ENCODE peak calls at places on chromosomes 16 and 17, in eight cellular contexts. Z is heart right ventricle, V is AG10803, D is HCT116, C is GM12878, E is SK-N-SH, P is mucosa of descending colon, G is gastrocnemius medialis. W is an unnamed sample.

GRCh38 chr17:72715906-72716572 is 376.4 kb downstream of the SLC39A11 start:
- DNase-seq in G (no peak), E (no peak), Z (no peak), P (no peak), V (peak; percentile 96), D (peak; percentile 100), C (no peak), W (no peak)

GRCh38 chr16:67562526-67562917 is at the start of gene CTCF:
- DNase-seq in E (peak; percentile 91), C (no peak), V (peak; percentile 84), D (peak; percentile 50), P (peak; percentile 90), Z (peak; percentile 83), G (peak; percentile 81), W (peak; percentile 82)

GRCh38 chr16:50360033-50360778 is 8.6 kb downstream of the BRD7 start:
- DNase-seq in Z (no peak), C (no peak), E (no peak), D (no peak), V (peak; percentile 40), P (no peak), G (no peak), W (no peak)

GRCh38 chr16:27222499-27223225 is 19.3 kb downstream of the KDM8 start:
- DNase-seq in C (no peak), G (peak; percentile 59), V (peak; percentile 91), D (no peak), P (peak; percentile 44), E (peak; percentile 51), Z (peak; percentile 58), W (no peak)

GRCh38 chr16:54816471-54816870 is 114.2 kb upstream of the IRX5 start:
- DNase-seq in P (no peak), C (no peak), G (no peak), D (no peak), Z (no peak), V (no peak), E (no peak), W (no peak)

GRCh38 chr17:19933221-19933620 is 44.4 kb downstream of the AKAP10 start:
- DNase-seq in V (no peak), G (no peak), E (no peak), D (no peak), Z (no peak), P (no peak), C (no peak), W (no peak)

GRCh38 chr16:58614212-58614611 is 15.4 kb downstream of the CNOT1 start:
- DNase-seq in G (no peak), Z (no peak), P (no peak), V (peak; percentile 81), E (no peak), C (no peak), D (no peak), W (no peak)

GRCh38 chr17:40646791-40647548 is 648 bp downstream of the SMARCE1 start:
- DNase-seq in E (no peak), G (peak; percentile 16), V (peak; percentile 66), C (no peak), Z (no peak), D (peak; percentile 28), P (no peak), W (peak; percentile 46)

GRCh38 chr16:53775821-53776431 is 72.0 kb downstream of the FTO start:
- DNase-seq in E (no peak), Z (peak; percentile 16), D (no peak), G (peak; percentile 23), P (no peak), V (peak; percentile 98), C (no peak), W (no peak)

GRCh38 chr17:70622382-70623260 is 453.3 kb downstream of the KCNJ2 start:
- DNase-seq in E (peak; percentile 37), V (peak; percentile 8), G (peak; percentile 34), D (peak; percentile 38), Z (peak; percentile 50), P (peak; percentile 56), C (no peak), W (peak; percentile 74)

GRCh38 chr17:29584452-29585079 is 4.9 kb downstream of the GIT1 start:
- DNase-seq in P (peak; percentile 36), V (no peak), Z (peak; percentile 41), G (no peak), E (peak; percentile 25), D (no peak), C (no peak), W (no peak)

DNA sequence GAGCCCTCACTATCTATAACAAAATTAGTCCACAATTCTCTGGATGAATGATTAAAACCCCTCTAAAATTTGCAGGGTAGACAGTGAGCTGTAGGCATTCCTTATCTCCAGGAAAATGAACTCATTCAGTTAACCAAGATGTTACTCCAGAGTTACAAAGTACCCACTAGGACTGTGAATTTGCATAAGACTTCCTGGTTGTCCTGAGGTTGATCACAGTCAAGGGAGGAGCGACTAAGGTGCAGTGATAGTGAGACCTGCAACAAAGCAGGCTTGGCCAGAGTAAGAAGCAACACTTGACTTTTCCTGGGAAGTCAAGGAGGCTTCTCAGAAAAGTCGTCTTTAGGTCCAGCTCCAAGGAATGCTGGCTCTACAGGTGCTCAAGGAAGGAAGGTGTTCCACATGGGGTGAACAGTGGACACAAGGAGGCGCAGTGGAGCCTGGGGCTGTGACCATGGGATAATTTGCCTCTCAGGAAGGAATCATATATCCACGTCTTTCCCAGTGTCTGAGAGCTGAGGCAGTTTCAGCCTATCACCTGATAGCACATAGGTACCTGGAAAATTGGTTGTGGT is 821.0 kb upstream of the EEF2KMT start:
- DNase-seq in C (no peak), G (no peak), D (no peak), E (no peak), P (peak; percentile 59), Z (no peak), V (no peak), W (peak; percentile 10)
- TF ChIP-seq CTCF in C (no peak), G (no peak), D (no peak), E (no peak), P (no peak), Z (no peak), V (no peak), W (no peak)

GRCh38 chr16:71440669-71441347 is 1.0 kb downstream of the TLE7 start:
- DNase-seq in C (no peak), V (no peak), Z (no peak), D (no peak), G (no peak), P (no peak), E (peak; percentile 57), W (peak; percentile 42)
- TF ChIP-seq CTCF in C (peak; percentile 46), V (no peak), Z (no peak), D (peak; percentile 59), G (no peak), P (no peak), E (peak; percentile 25), W (no peak)

GRCh38 chr17:28056276-28056620 is 13.8 kb downstream of the NLK start:
- DNase-seq in C (no peak), P (no peak), G (no peak), Z (no peak), V (no peak), D (no peak), E (no peak), W (no peak)
- TF ChIP-seq CTCF in C (no peak), P (no peak), G (no peak), Z (no peak), V (no peak), D (no peak), E (no peak), W (no peak)

DNA sequence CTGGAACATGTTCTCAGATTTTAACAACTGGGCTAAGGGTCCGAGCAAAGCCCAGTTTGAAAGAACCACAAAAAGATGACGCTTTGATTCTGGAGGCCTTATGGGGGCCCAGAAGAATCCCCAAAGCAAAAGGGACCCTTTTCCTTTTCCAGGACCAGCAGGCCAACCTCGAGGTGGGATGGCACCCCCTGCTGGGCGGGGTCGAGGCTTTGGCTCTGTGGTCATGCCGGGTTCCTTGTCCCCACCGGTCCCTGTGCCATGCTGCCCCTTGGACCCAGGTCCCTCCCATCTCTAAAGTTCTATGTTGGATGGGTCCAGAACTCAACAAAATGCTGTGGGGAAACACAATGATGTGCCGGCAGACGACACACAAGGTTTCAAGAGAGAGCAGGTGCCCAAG is 30.9 kb downstream of the TMEM204 start:
- DNase-seq in D (no peak), G (no peak), E (peak; percentile 59), P (no peak), Z (no peak), V (no peak), C (no peak), W (peak; percentile 54)
- TF ChIP-seq CTCF in D (peak; percentile 25), G (peak; percentile 6), E (peak; percentile 39), P (no peak), Z (peak; percentile 50), V (peak; percentile 18), C (peak; percentile 30), W (peak; percentile 34)

GRCh38 chr17:32824334-32824733 is 52.6 kb downstream of the MYO1D start:
- DNase-seq in P (no peak), G (no peak), C (no peak), E (no peak), Z (no peak), V (no peak), D (no peak), W (no peak)
- TF ChIP-seq CTCF in P (no peak), G (no peak), C (no peak), E (no peak), Z (no peak), V (no peak), D (no peak), W (no peak)

DNA sequence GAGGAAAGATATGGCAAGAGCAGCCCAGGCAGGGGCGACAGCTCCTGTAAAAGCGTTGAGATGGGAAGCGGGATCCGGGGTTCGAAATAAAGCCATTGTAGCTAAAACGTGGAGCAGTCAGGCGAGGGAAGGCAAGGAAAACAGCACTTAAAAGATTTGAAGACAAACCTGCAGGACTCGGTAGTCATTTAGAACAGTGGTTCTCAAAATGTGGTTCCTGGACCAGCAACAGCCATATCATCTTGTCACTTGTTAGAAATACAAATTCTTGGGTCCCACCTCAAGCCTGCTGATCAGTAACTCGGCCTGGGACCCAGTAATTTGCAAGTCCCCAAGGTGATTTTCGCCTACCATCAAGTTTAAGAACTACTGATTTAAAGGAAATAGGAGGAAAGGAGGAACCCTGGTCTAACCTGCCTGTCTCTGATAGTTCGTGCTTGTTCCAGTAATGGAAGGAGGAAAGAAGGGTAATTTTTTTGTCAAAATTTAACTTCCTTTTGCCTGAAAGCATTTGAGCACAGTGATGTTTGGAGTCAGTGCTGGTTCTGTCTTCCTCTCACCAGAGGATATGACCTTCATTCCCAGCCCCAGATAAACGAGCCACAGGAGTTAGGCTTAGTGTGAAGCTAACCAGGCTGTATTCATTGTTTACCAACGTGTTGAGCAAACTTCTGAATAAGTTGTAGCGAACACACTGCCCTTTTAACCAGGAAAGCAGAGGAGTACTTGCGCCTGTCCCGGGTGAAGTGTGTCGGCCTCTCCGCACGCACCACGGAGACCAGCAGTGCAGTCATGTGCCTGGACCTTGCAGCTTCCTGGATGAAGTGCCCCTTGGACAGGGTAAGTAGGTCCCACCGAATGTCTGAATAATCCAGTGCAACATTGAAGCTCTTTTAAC is 1.1 kb downstream of the ORC6 start:
- DNase-seq in V (peak; percentile 24), Z (no peak), E (no peak), P (peak; percentile 56), C (no peak), D (no peak), G (no peak), W (peak; percentile 14)
- TF ChIP-seq CTCF in V (no peak), Z (no peak), E (no peak), P (no peak), C (no peak), D (no peak), G (no peak), W (no peak)

GRCh38 chr17:2016494-2016893 is 8.6 kb downstream of the RTN4RL1 start:
- DNase-seq in G (peak; percentile 9), P (no peak), D (no peak), E (no peak), C (no peak), Z (no peak), V (no peak), W (no peak)
- TF ChIP-seq CTCF in G (no peak), P (no peak), D (no peak), E (no peak), C (no peak), Z (no peak), V (no peak), W (no peak)

W was measured in endothelial cell.